ENCODE peak calls at places on chromosomes 1 and 21, in six cellular contexts. W is T-helper 1 cell; M is effector memory CD8-positive, alpha-beta T cell; Z is lower lobe of right lung; L is left cardiac atrium; E is LoVo. I is an unnamed sample.

GRCh38 chr1:9655127-9655723 is 3.7 kb downstream of the PIK3CD start:
- DNase-seq in W (peak; percentile 29), M (peak; percentile 42), Z (no peak), L (no peak), E (no peak), I (no peak)

GRCh38 chr21:29237110-29238051 is 61.3 kb upstream of the BACH1 start:
- DNase-seq in W (no peak), M (no peak), Z (no peak), L (peak; percentile 36), E (no peak), I (no peak)

GRCh38 chr1:59601032-59601431 is 213.7 kb upstream of the HOOK1 start:
- DNase-seq in W (no peak), M (no peak), Z (no peak), L (peak; percentile 37), E (no peak), I (no peak)

GRCh38 chr1:66412689-66413088 is 121.3 kb upstream of the SGIP1 start:
- DNase-seq in W (no peak), M (no peak), Z (no peak), L (no peak), E (no peak), I (no peak)

GRCh38 chr1:192797845-192798244 is 11.0 kb upstream of the RGS2 start:
- DNase-seq in W (no peak), M (no peak), Z (no peak), L (no peak), E (no peak), I (no peak)

GRCh38 chr1:61746768-61747167 is 4.5 kb downstream of the PATJ start:
- DNase-seq in W (no peak), M (no peak), Z (no peak), L (no peak), E (peak; percentile 14), I (no peak)

GRCh38 chr1:202243006-202243405 is 49.4 kb downstream of the LGR6 start:
- DNase-seq in W (no peak), M (no peak), Z (no peak), L (no peak), E (no peak), I (no peak)

GRCh38 chr1:54547601-54548388 is at the start of gene ACOT11:
- DNase-seq in W (no peak), M (no peak), Z (peak; percentile 77), L (peak; percentile 89), E (no peak), I (no peak)

GRCh38 chr1:156126043-156126700 is 11.7 kb downstream of the LMNA start:
- DNase-seq in W (no peak), M (peak; percentile 64), Z (peak; percentile 92), L (peak; percentile 95), E (peak; percentile 95), I (no peak)

GRCh38 chr1:85581802-85582686 is 1.5 kb downstream of the CCN1 start:
- DNase-seq in W (no peak), M (no peak), Z (peak; percentile 80), L (peak; percentile 39), E (no peak), I (no peak)

GRCh38 chr21:34129971-34130597 is 56.7 kb downstream of the MRPS6 start:
- DNase-seq in W (no peak), M (no peak), Z (no peak), L (no peak), E (no peak), I (no peak)

GRCh38 chr1:46657775-46658174 is 10.4 kb downstream of the ATPAF1 start:
- DNase-seq in W (no peak), M (no peak), Z (no peak), L (no peak), E (no peak), I (no peak)

GRCh38 chr1:29213055-29213454 is 17.7 kb downstream of the MECR start:
- DNase-seq in W (no peak), M (no peak), Z (no peak), L (no peak), E (no peak), I (no peak)

GRCh38 chr1:234666206-234666605 is 56.2 kb upstream of the IRF2BP2 start:
- DNase-seq in W (no peak), M (no peak), Z (no peak), L (no peak), E (no peak), I (no peak)

GRCh38 chr1:98351506-98352038 is 309.9 kb upstream of the SNX7 start:
- DNase-seq in W (no peak), M (no peak), Z (no peak), L (no peak), E (no peak), I (no peak)

GRCh38 chr1:228456252-228457016 is 30.7 kb upstream of the RNF187 start:
- DNase-seq in W (no peak), M (no peak), Z (no peak), L (no peak), E (no peak), I (no peak)

GRCh38 chr1:27603320-27603961 is 503 bp downstream of the AHDC1 start:
- DNase-seq in W (peak; percentile 24), M (peak; percentile 23), Z (peak; percentile 65), L (peak; percentile 57), E (peak; percentile 15), I (no peak)

GRCh38 chr1:35725591-35725990 is 6.9 kb upstream of the C1orf216 start:
- DNase-seq in W (no peak), M (no peak), Z (no peak), L (no peak), E (no peak), I (no peak)

GRCh38 chr1:6866825-6867224 is 81.6 kb downstream of the CAMTA1 start:
- DNase-seq in W (no peak), M (no peak), Z (no peak), L (no peak), E (no peak), I (no peak)